ENCODE peak calls at places on chromosomes 5 and 9, in five cellular contexts. C, E, J, V and H are unnamed samples.

GRCh38 chr9:26955222-26955903 is 849 bp upstream of the IFT74 start:
- DNase-seq in C (no peak), E (no peak), J (peak), V (no peak), H (peak)

GRCh38 chr5:10826971-10827370 is 65.9 kb upstream of the DAP start:
- DNase-seq in C (no peak), E (no peak), J (no peak), V (no peak), H (no peak)

GRCh38 chr5:7851617-7852289 is 820 bp upstream of the CFAP90 start:
- DNase-seq in C (no peak), E (no peak), J (no peak), V (peak), H (no peak)

GRCh38 chr5:133825631-133826289 is 142.7 kb downstream of the C5orf15 start:
- DNase-seq in C (no peak), E (no peak), J (no peak), V (no peak), H (peak)

GRCh38 chr5:132651838-132652476 is 6.0 kb upstream of the IL13 start:
- DNase-seq in C (no peak), E (no peak), J (no peak), V (no peak), H (no peak)

GRCh38 chr9:75850459-75851200 is 39.8 kb upstream of the PCSK5 start:
- DNase-seq in C (no peak), E (no peak), J (no peak), V (no peak), H (no peak)

GRCh38 chr5:153504726-153505125 is 14.3 kb downstream of the GRIA1 start:
- DNase-seq in C (no peak), E (no peak), J (no peak), V (no peak), H (no peak)

GRCh38 chr5:145856285-145856818 is 16.5 kb downstream of the GRXCR2 start:
- DNase-seq in C (no peak), E (peak), J (no peak), V (peak), H (no peak)

GRCh38 chr5:157290981-157291711 is 25.2 kb downstream of the CYFIP2 start:
- DNase-seq in C (no peak), E (no peak), J (no peak), V (no peak), H (peak)

GRCh38 chr9:33329117-33329563 is 38.8 kb downstream of the NFX1 start:
- DNase-seq in C (no peak), E (no peak), J (no peak), V (peak), H (no peak)

GRCh38 chr9:109974143-109974917 is 194.3 kb downstream of the PALM2AKAP2 start:
- DNase-seq in C (no peak), E (peak), J (no peak), V (no peak), H (peak)

GRCh38 chr9:114799441-114799840 is 6.4 kb downstream of the TNFSF15 start:
- DNase-seq in C (no peak), E (no peak), J (no peak), V (no peak), H (no peak)

GRCh38 chr9:5698004-5698403 is 69.1 kb downstream of the RIC1 start:
- DNase-seq in C (no peak), E (no peak), J (no peak), V (no peak), H (no peak)

GRCh38 chr9:120186276-120186675 is 393.7 kb downstream of the CDK5RAP2 start:
- DNase-seq in C (no peak), E (no peak), J (no peak), V (no peak), H (no peak)

GRCh38 chr9:121226186-121226585 is 24.5 kb upstream of the RAB14 start:
- DNase-seq in C (no peak), E (no peak), J (no peak), V (no peak), H (no peak)

GRCh38 chr5:110807174-110807573 is 68.4 kb downstream of the SLC25A46 start:
- DNase-seq in C (no peak), E (no peak), J (no peak), V (no peak), H (no peak)

GRCh38 chr5:53942724-53943123 is 367.6 kb downstream of the ARL15 start:
- DNase-seq in C (no peak), E (no peak), J (no peak), V (no peak), H (no peak)

GRCh38 chr5:38707352-38708324 is 138.2 kb upstream of the OSMR start:
- DNase-seq in C (no peak), E (no peak), J (no peak), V (no peak), H (no peak)

GRCh38 chr9:70601000-70601929 is 186.8 kb upstream of the KLF9 start:
- DNase-seq in C (no peak), E (no peak), J (no peak), V (peak), H (no peak)

GRCh38 chr5:91712718-91713117 is 329.6 kb upstream of the ARRDC3 start:
- DNase-seq in C (no peak), E (no peak), J (no peak), V (no peak), H (no peak)

GRCh38 chr5:43073597-43074546 is 33.8 kb upstream of the ANXA2R start:
- DNase-seq in C (peak), E (peak), J (peak), V (no peak), H (peak)

GRCh38 chr9:5586391-5586802 is 42.5 kb upstream of the RIC1 start:
- DNase-seq in C (no peak), E (no peak), J (no peak), V (no peak), H (peak)

GRCh38 chr5:58825899-58826298 is 243.0 kb downstream of the RAB3C start:
- DNase-seq in C (no peak), E (no peak), J (no peak), V (no peak), H (no peak)

GRCh38 chr5:135433626-135434426 is 13.3 kb downstream of the DCANP1 start:
- DNase-seq in C (no peak), E (no peak), J (peak), V (no peak), H (no peak)

GRCh38 chr9:127369428-127369827 is 27.5 kb upstream of the SLC2A8 start:
- DNase-seq in C (no peak), E (no peak), J (no peak), V (no peak), H (no peak)

GRCh38 chr5:172370648-172371248 is 83.6 kb downstream of the SH3PXD2B start:
- DNase-seq in C (no peak), E (peak), J (peak), V (no peak), H (peak)